ENCODE peak calls at places on chromosome 9, in nine cellular contexts. C, P, O, K, I, T, F, L and G are unnamed samples.

GRCh38 chr9:35940474-35941467 is 17.2 kb downstream of the OR2S2 start:
- DNase-seq in C (no peak), P (no peak), O (no peak), K (no peak), I (no peak), T (no peak), F (no peak), L (no peak), G (no peak)

GRCh38 chr9:107653263-107653821 is 163.8 kb upstream of the KLF4 start:
- DNase-seq in C (no peak), P (no peak), O (no peak), K (no peak), I (no peak), T (no peak), F (no peak), L (no peak), G (no peak)

GRCh38 chr9:134346151-134346550 is 19.9 kb downstream of the RXRA start:
- DNase-seq in C (no peak), P (no peak), O (no peak), K (no peak), I (no peak), T (peak), F (no peak), L (no peak), G (no peak)

GRCh38 chr9:14326264-14326826 is 12.4 kb upstream of the NFIB start:
- DNase-seq in C (no peak), P (no peak), O (peak), K (peak), I (no peak), T (peak), F (no peak), L (peak), G (no peak)

GRCh38 chr9:114001794-114002261 is 76.3 kb downstream of the AMBP start:
- DNase-seq in C (no peak), P (no peak), O (no peak), K (no peak), I (no peak), T (no peak), F (no peak), L (no peak), G (no peak)

GRCh38 chr9:90724880-90725279 is 76.7 kb upstream of the SYK start:
- DNase-seq in C (no peak), P (no peak), O (no peak), K (no peak), I (no peak), T (no peak), F (no peak), L (no peak), G (no peak)

GRCh38 chr9:113219972-113220371 is 1.1 kb downstream of the FKBP15 start:
- DNase-seq in C (peak), P (no peak), O (peak), K (peak), I (no peak), T (peak), F (no peak), L (peak), G (no peak)

GRCh38 chr9:120713257-120714087 is 798 bp downstream of the MEGF9 start:
- DNase-seq in C (no peak), P (no peak), O (peak), K (no peak), I (no peak), T (no peak), F (no peak), L (no peak), G (peak)

GRCh38 chr9:89482056-89482784 is 15.7 kb downstream of the SEMA4D start:
- DNase-seq in C (no peak), P (no peak), O (no peak), K (no peak), I (no peak), T (no peak), F (no peak), L (no peak), G (no peak)

GRCh38 chr9:85158512-85158911 is 489.0 kb downstream of the NTRK2 start:
- DNase-seq in C (no peak), P (no peak), O (no peak), K (no peak), I (no peak), T (no peak), F (no peak), L (no peak), G (no peak)

GRCh38 chr9:25636026-25636425 is 42.2 kb downstream of the TUSC1 start:
- DNase-seq in C (no peak), P (no peak), O (no peak), K (no peak), I (no peak), T (no peak), F (no peak), L (no peak), G (no peak)

GRCh38 chr9:1875921-1876448 is 139.2 kb upstream of the SMARCA2 start:
- DNase-seq in C (no peak), P (no peak), O (no peak), K (no peak), I (no peak), T (peak), F (no peak), L (no peak), G (no peak)

GRCh38 chr9:93907551-93908199 is 47.5 kb downstream of the BARX1 start:
- DNase-seq in C (no peak), P (no peak), O (no peak), K (no peak), I (no peak), T (no peak), F (no peak), L (no peak), G (no peak)